ENCODE peak calls at places on chromosome 6, in eight cellular contexts. G is fibroblast of lung; U is HFFc6; N is AG10803; R is ovary; W is Kasumi-1; L is T-helper 2 cell treated with Interferon-gamma antibody and Interleukin-4, amounts not matched to agents 5 μg/mL and 100 μg/mL, for 36 hours; Q is stromal cell of bone marrow. A is an unnamed sample.

GRCh38 chr6:140897804-140898573 is 1234.7 kb upstream of the GJE1 start:
- DNase-seq in L (no peak), G (no peak), Q (no peak), W (peak), R (no peak), U (no peak), N (no peak), A (no peak)

GRCh38 chr6:103255132-103255531 is 1604.6 kb downstream of the HACE1 start:
- DNase-seq in L (no peak), G (no peak), Q (no peak), N (no peak), U (no peak), W (no peak), R (no peak), A (no peak)

GRCh38 chr6:129544892-129545612 is 164.9 kb downstream of the ARHGAP18 start:
- DNase-seq in L (no peak), U (no peak), Q (no peak), G (no peak), W (no peak), N (no peak), R (no peak), A (no peak)

GRCh38 chr6:28638915-28639314 is 113.2 kb downstream of the GPX5 start:
- DNase-seq in N (no peak), G (no peak), U (no peak), Q (no peak), R (no peak), W (no peak), L (no peak), A (no peak)

GRCh38 chr6:64489760-64490159 is 854.2 kb downstream of the PHF3 start:
- DNase-seq in G (no peak), W (no peak), Q (no peak), R (no peak), N (no peak), L (no peak), U (no peak), A (no peak)

GRCh38 chr6:1176595-1176994 is 135.3 kb upstream of the FOXQ1 start:
- DNase-seq in N (no peak), Q (no peak), R (no peak), G (no peak), U (no peak), W (no peak), L (no peak), A (no peak)

GRCh38 chr6:155171109-155171746 is 92.6 kb upstream of the CLDN20 start:
- DNase-seq in Q (peak), U (peak), L (peak), R (peak), W (no peak), G (peak), N (peak), A (peak)

GRCh38 chr6:35321091-35321490 is 21.3 kb upstream of the PPARD start:
- DNase-seq in R (no peak), L (no peak), Q (no peak), W (no peak), U (no peak), N (no peak), G (no peak), A (no peak)

GRCh38 chr6:156437084-156437879 is 339.9 kb upstream of the ARID1B start:
- DNase-seq in L (no peak), W (no peak), U (no peak), N (no peak), R (no peak), Q (no peak), G (no peak), A (no peak)

GRCh38 chr6:18047406-18047805 is 60.0 kb upstream of the KIF13A start:
- DNase-seq in U (peak), W (no peak), G (peak), L (no peak), Q (peak), N (peak), R (no peak), A (no peak)

GRCh38 chr6:143396497-143397228 is 53.8 kb downstream of the ADAT2 start:
- DNase-seq in U (no peak), Q (no peak), L (no peak), N (no peak), W (no peak), G (no peak), R (no peak), A (no peak)

GRCh38 chr6:159984268-159984786 is 15.4 kb downstream of the IGF2R start:
- DNase-seq in Q (no peak), U (peak), N (peak), L (no peak), R (no peak), W (no peak), G (peak), A (no peak)

GRCh38 chr6:42453027-42453648 is 1.4 kb upstream of the TRERF1 start:
- DNase-seq in L (peak), U (peak), R (peak), N (peak), G (peak), Q (peak), W (peak), A (peak)

GRCh38 chr6:110682460-110682853 is 132.8 kb downstream of the CDK19 start:
- DNase-seq in U (peak), L (peak), W (peak), R (no peak), G (peak), Q (peak), N (peak), A (peak)

GRCh38 chr6:168302534-168302933 is 17.0 kb downstream of the DACT2 start:
- DNase-seq in L (no peak), R (no peak), W (no peak), G (no peak), Q (no peak), N (no peak), U (no peak), A (peak)

GRCh38 chr6:130447374-130447773 is 81.6 kb downstream of the TMEM200A start:
- DNase-seq in Q (no peak), R (no peak), N (no peak), W (no peak), G (no peak), U (no peak), L (no peak), A (no peak)

GRCh38 chr6:90537027-90537426 is 49.8 kb downstream of the MAP3K7 start:
- DNase-seq in U (peak), G (peak), W (no peak), R (no peak), L (no peak), N (peak), Q (peak), A (no peak)

GRCh38 chr6:155510879-155511278 is 55.2 kb upstream of the NOX3 start:
- DNase-seq in R (no peak), Q (no peak), W (no peak), G (no peak), U (no peak), L (no peak), N (no peak), A (no peak)

GRCh38 chr6:78598966-78599365 is 268.4 kb upstream of the IRAK1BP1 start:
- DNase-seq in U (peak), N (peak), W (no peak), G (peak), Q (peak), R (no peak), L (no peak), A (peak)

GRCh38 chr6:36738108-36738507 is 40.5 kb downstream of the RAB44 start:
- DNase-seq in G (no peak), R (no peak), W (no peak), L (no peak), N (no peak), Q (no peak), U (no peak), A (no peak)

GRCh38 chr6:152941746-152942145 is 41.1 kb downstream of the FBXO5 start:
- DNase-seq in L (no peak), R (no peak), Q (no peak), G (no peak), U (peak), W (no peak), N (no peak), A (no peak)

GRCh38 chr6:5670381-5670780 is 336.3 kb downstream of the NRN1 start:
- DNase-seq in N (no peak), G (no peak), L (no peak), R (no peak), Q (no peak), W (no peak), U (no peak), A (no peak)

GRCh38 chr6:40274058-40274457 is 313.1 kb downstream of the LRFN2 start:
- DNase-seq in N (no peak), L (no peak), R (no peak), W (no peak), U (no peak), Q (no peak), G (no peak), A (no peak)

GRCh38 chr6:134391221-134391620 is 73.3 kb upstream of the SGK1 start:
- DNase-seq in L (no peak), U (no peak), W (no peak), Q (no peak), G (no peak), R (no peak), N (no peak), A (no peak)

GRCh38 chr6:80210618-80211017 is 104.1 kb downstream of the BCKDHB start:
- DNase-seq in W (no peak), U (no peak), L (no peak), R (no peak), G (peak), N (peak), Q (no peak), A (peak)

GRCh38 chr6:118705799-118706481 is 54.5 kb upstream of the CEP85L start:
- DNase-seq in U (no peak), N (peak), G (peak), Q (no peak), L (peak), R (no peak), W (peak), A (peak)

GRCh38 chr6:38166411-38167240 is 347.1 kb downstream of the ZFAND3 start:
- DNase-seq in W (no peak), Q (no peak), U (no peak), G (no peak), N (no peak), L (no peak), R (no peak), A (no peak)

GRCh38 chr6:40947876-40948514 is 91.0 kb downstream of the UNC5CL start:
- DNase-seq in G (peak), R (no peak), L (no peak), Q (no peak), U (peak), N (peak), W (no peak), A (no peak)

GRCh38 chr6:17476506-17476905 is 83.1 kb downstream of the CAP2 start:
- DNase-seq in U (no peak), G (no peak), N (no peak), Q (no peak), L (no peak), W (no peak), R (no peak), A (no peak)

GRCh38 chr6:126419901-126420300 is 80.0 kb downstream of the CENPW start:
- DNase-seq in U (no peak), W (no peak), N (no peak), R (no peak), G (no peak), Q (no peak), L (no peak), A (no peak)